ENCODE peak calls at places on chromosomes 6 and 20, in four cellular contexts. T is HEK293T, C is cardiac muscle cell, K is EH. Z is an unnamed sample.

GRCh38 chr6:147003186-147003585 is 201.0 kb upstream of the STXBP5 start:
- DNase-seq in C (no peak), K (peak; percentile 29), T (no peak), Z (peak; percentile 16)

GRCh38 chr20:12928358-12928754 is 80.4 kb upstream of the SPTLC3 start:
- DNase-seq in T (no peak), C (no peak), K (no peak), Z (no peak)

GRCh38 chr20:62772994-62773858 is 23.0 kb upstream of the MRGBP start:
- DNase-seq in T (no peak), K (peak; percentile 24), C (no peak), Z (no peak)

GRCh38 chr6:105443941-105444340 is 41.1 kb upstream of the PREP start:
- DNase-seq in K (no peak), C (no peak), T (no peak), Z (no peak)

GRCh38 chr6:28816909-28817807 is 106.6 kb downstream of the TRIM27 start:
- DNase-seq in K (peak; percentile 75), C (no peak), T (peak; percentile 58), Z (peak; percentile 87)

GRCh38 chr6:7108196-7108963 is 619 bp downstream of the RREB1 start:
- DNase-seq in C (peak; percentile 81), K (peak; percentile 75), T (peak; percentile 44), Z (peak; percentile 47)

GRCh38 chr20:35700625-35701148 is 1.5 kb downstream of the ROMO1 start:
- DNase-seq in T (no peak), K (no peak), C (no peak), Z (no peak)

GRCh38 chr20:39974966-39975501 is 714.0 kb downstream of the MAFB start:
- DNase-seq in T (no peak), C (no peak), K (no peak), Z (no peak)

GRCh38 chr6:159098636-159099106 is 53.9 kb upstream of the TAGAP start:
- DNase-seq in K (no peak), C (no peak), T (no peak), Z (no peak)

GRCh38 chr6:146990284-146990683 is 213.9 kb upstream of the STXBP5 start:
- DNase-seq in K (peak; percentile 84), C (no peak), T (no peak), Z (peak; percentile 52)

GRCh38 chr6:33080127-33081089 is 4.6 kb downstream of the HLA-DPB1 start:
- DNase-seq in C (peak; percentile 58), K (peak; percentile 62), T (no peak), Z (peak; percentile 66)

GRCh38 chr20:59728722-59729430 is 124.5 kb downstream of the PHACTR3 start:
- DNase-seq in K (no peak), T (no peak), C (no peak), Z (no peak)

GRCh38 chr6:135014353-135014832 is 40.2 kb downstream of the HBS1L start:
- DNase-seq in T (no peak), K (no peak), C (no peak), Z (no peak)

GRCh38 chr20:50279988-50280850 is 89.6 kb downstream of the CEBPB start:
- DNase-seq in K (no peak), T (no peak), C (no peak), Z (no peak)

GRCh38 chr20:17518339-17519052 is 12.7 kb downstream of the BFSP1 start:
- DNase-seq in C (no peak), T (peak; percentile 39), K (peak; percentile 49), Z (peak; percentile 49)

GRCh38 chr6:139134817-139135577 is at the start of gene HECA:
- DNase-seq in K (peak; percentile 93), C (peak; percentile 95), T (peak; percentile 98), Z (peak; percentile 93)

GRCh38 chr6:160041608-160042007 is 72.7 kb downstream of the IGF2R start:
- DNase-seq in K (peak; percentile 73), T (no peak), C (no peak), Z (peak; percentile 90)